ENCODE peak calls at places on chromosomes 16 and 17, in seven cellular contexts. One of them, this sample, is unnamed.

GRCh38 chr16:9126609-9127008 is 35.2 kb downstream of the HAPSTR1 start:
- DNase-seq in heart right ventricle: no peak
- DNase-seq in lower lobe of right lung: no peak
- DNase-seq in ovary: no peak
- DNase-seq in neural progenitor cell: no peak
- DNase-seq in tibial nerve: no peak
- DNase-seq in prostate gland: no peak
- DNase-seq in this sample: no peak

GRCh38 chr17:72407336-72408121 is 286.7 kb downstream of the SOX9 start:
- DNase-seq in heart right ventricle: peak; percentile 48
- DNase-seq in lower lobe of right lung: no peak
- DNase-seq in ovary: peak; percentile 57
- DNase-seq in neural progenitor cell: no peak
- DNase-seq in tibial nerve: no peak
- DNase-seq in prostate gland: peak; percentile 88
- DNase-seq in this sample: peak; percentile 86

GRCh38 chr17:13597723-13598347 is 3.9 kb downstream of the HS3ST3A1 start:
- DNase-seq in heart right ventricle: peak; percentile 18
- DNase-seq in lower lobe of right lung: no peak
- DNase-seq in ovary: no peak
- DNase-seq in neural progenitor cell: peak; percentile 65
- DNase-seq in tibial nerve: peak; percentile 18
- DNase-seq in prostate gland: peak; percentile 12
- DNase-seq in this sample: no peak

GRCh38 chr16:87461466-87461975 is 31.3 kb downstream of the ZCCHC14 start:
- DNase-seq in heart right ventricle: peak; percentile 68
- DNase-seq in lower lobe of right lung: peak; percentile 94
- DNase-seq in ovary: no peak
- DNase-seq in neural progenitor cell: peak; percentile 89
- DNase-seq in tibial nerve: peak; percentile 28
- DNase-seq in prostate gland: peak; percentile 89
- DNase-seq in this sample: peak; percentile 86

GRCh38 chr17:27259356-27259755 is 34.6 kb upstream of the WSB1 start:
- DNase-seq in heart right ventricle: no peak
- DNase-seq in lower lobe of right lung: no peak
- DNase-seq in ovary: no peak
- DNase-seq in neural progenitor cell: no peak
- DNase-seq in tibial nerve: no peak
- DNase-seq in prostate gland: no peak
- DNase-seq in this sample: no peak

GRCh38 chr16:78794581-78795300 is 695.3 kb downstream of the WWOX start:
- DNase-seq in heart right ventricle: no peak
- DNase-seq in lower lobe of right lung: no peak
- DNase-seq in ovary: no peak
- DNase-seq in neural progenitor cell: no peak
- DNase-seq in tibial nerve: no peak
- DNase-seq in prostate gland: no peak
- DNase-seq in this sample: no peak

GRCh38 chr17:77879226-77879895 is 79.1 kb upstream of the TNRC6C start:
- DNase-seq in heart right ventricle: no peak
- DNase-seq in lower lobe of right lung: peak; percentile 35
- DNase-seq in ovary: no peak
- DNase-seq in neural progenitor cell: no peak
- DNase-seq in tibial nerve: no peak
- DNase-seq in prostate gland: no peak
- DNase-seq in this sample: no peak

GRCh38 chr17:72706396-72706981 is 386.0 kb downstream of the SLC39A11 start:
- DNase-seq in heart right ventricle: no peak
- DNase-seq in lower lobe of right lung: no peak
- DNase-seq in ovary: no peak
- DNase-seq in neural progenitor cell: peak; percentile 24
- DNase-seq in tibial nerve: no peak
- DNase-seq in prostate gland: peak; percentile 43
- DNase-seq in this sample: no peak

GRCh38 chr17:52159159-52159809 is 770 bp upstream of the CA10 start:
- DNase-seq in heart right ventricle: no peak
- DNase-seq in lower lobe of right lung: no peak
- DNase-seq in ovary: no peak
- DNase-seq in neural progenitor cell: no peak
- DNase-seq in tibial nerve: no peak
- DNase-seq in prostate gland: no peak
- DNase-seq in this sample: no peak

GRCh38 chr16:70737377-70738082 is 51.7 kb upstream of the MTSS2 start:
- DNase-seq in heart right ventricle: peak; percentile 74
- DNase-seq in lower lobe of right lung: peak; percentile 73
- DNase-seq in ovary: peak; percentile 71
- DNase-seq in neural progenitor cell: no peak
- DNase-seq in tibial nerve: peak; percentile 64
- DNase-seq in prostate gland: peak; percentile 88
- DNase-seq in this sample: no peak

GRCh38 chr16:27123795-27124194 is 57.1 kb downstream of the C16orf82 start:
- DNase-seq in heart right ventricle: no peak
- DNase-seq in lower lobe of right lung: no peak
- DNase-seq in ovary: no peak
- DNase-seq in neural progenitor cell: no peak
- DNase-seq in tibial nerve: no peak
- DNase-seq in prostate gland: no peak
- DNase-seq in this sample: no peak

GRCh38 chr16:88365244-88365865 is 17.4 kb upstream of the ZNF469 start:
- DNase-seq in heart right ventricle: no peak
- DNase-seq in lower lobe of right lung: peak; percentile 14
- DNase-seq in ovary: no peak
- DNase-seq in neural progenitor cell: no peak
- DNase-seq in tibial nerve: no peak
- DNase-seq in prostate gland: no peak
- DNase-seq in this sample: peak; percentile 61

GRCh38 chr17:57368637-57369336 is 112.5 kb downstream of the MSI2 start:
- DNase-seq in heart right ventricle: no peak
- DNase-seq in lower lobe of right lung: no peak
- DNase-seq in ovary: no peak
- DNase-seq in neural progenitor cell: no peak
- DNase-seq in tibial nerve: no peak
- DNase-seq in prostate gland: no peak
- DNase-seq in this sample: no peak

GRCh38 chr17:58219007-58219788 is at the start of gene MKS1:
- DNase-seq in heart right ventricle: peak; percentile 94
- DNase-seq in lower lobe of right lung: peak; percentile 97
- DNase-seq in ovary: peak; percentile 94
- DNase-seq in neural progenitor cell: peak; percentile 98
- DNase-seq in tibial nerve: peak; percentile 84
- DNase-seq in prostate gland: peak; percentile 92
- DNase-seq in this sample: peak; percentile 97

GRCh38 chr17:1271020-1271423 is 778 bp downstream of the BHLHA9 start:
- DNase-seq in heart right ventricle: no peak
- DNase-seq in lower lobe of right lung: no peak
- DNase-seq in ovary: no peak
- DNase-seq in neural progenitor cell: no peak
- DNase-seq in tibial nerve: no peak
- DNase-seq in prostate gland: no peak
- DNase-seq in this sample: no peak

DNA sequence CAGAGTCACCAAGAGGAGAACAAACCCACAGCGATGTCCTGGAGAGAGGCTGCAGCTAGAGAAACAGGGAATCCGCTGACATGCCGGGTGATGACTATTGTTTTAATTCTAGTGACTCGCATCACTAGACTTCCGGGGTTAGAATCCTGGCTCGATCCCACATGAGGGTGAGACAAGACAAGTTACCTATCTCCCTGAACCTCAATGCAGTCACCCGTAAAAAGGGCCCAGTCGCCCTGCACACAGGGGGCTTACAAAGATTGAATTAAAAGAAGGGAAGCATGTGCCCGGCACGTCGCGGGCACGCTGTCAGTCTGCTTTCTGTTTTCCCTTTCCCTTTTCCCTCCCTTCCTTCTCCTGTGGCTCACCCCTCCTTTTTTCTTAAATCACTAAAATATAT is 212.9 kb upstream of the FOXF1 start:
- DNase-seq in heart right ventricle: no peak
- DNase-seq in lower lobe of right lung: no peak
- DNase-seq in ovary: no peak
- DNase-seq in neural progenitor cell: no peak
- DNase-seq in tibial nerve: no peak
- DNase-seq in prostate gland: no peak
- DNase-seq in this sample: no peak
- H3K27me3 ChIP-seq in heart right ventricle: peaks cover 99% of the 10 kb centered on the region
- H3K27me3 ChIP-seq in lower lobe of right lung: peaks cover 53% of the 10 kb centered on the region
- H3K27me3 ChIP-seq in ovary: no peaks in the 10 kb centered on the region
- H3K27me3 ChIP-seq in neural progenitor cell: peaks cover 71% of the 10 kb centered on the region
- H3K27me3 ChIP-seq in tibial nerve: no peaks in the 10 kb centered on the region
- H3K27me3 ChIP-seq in prostate gland: peaks cover 5% of the 10 kb centered on the region
- H3K27me3 ChIP-seq in this sample: no peaks in the 10 kb centered on the region

GRCh38 chr17:81510798-81511549 is 1.6 kb downstream of the ACTG1 start:
- DNase-seq in heart right ventricle: no peak
- DNase-seq in lower lobe of right lung: peak; percentile 59
- DNase-seq in ovary: no peak
- DNase-seq in neural progenitor cell: no peak
- DNase-seq in tibial nerve: no peak
- DNase-seq in prostate gland: no peak
- DNase-seq in this sample: no peak

GRCh38 chr17:81510524-81510797 is 2.1 kb downstream of the ACTG1 start:
- DNase-seq in heart right ventricle: no peak
- DNase-seq in lower lobe of right lung: no peak
- DNase-seq in ovary: no peak
- DNase-seq in neural progenitor cell: no peak
- DNase-seq in tibial nerve: no peak
- DNase-seq in prostate gland: no peak
- DNase-seq in this sample: peak; percentile 70

GRCh38 chr17:81508639-81509047 is 4.0 kb downstream of the ACTG1 start:
- DNase-seq in heart right ventricle: no peak
- DNase-seq in lower lobe of right lung: no peak
- DNase-seq in ovary: no peak
- DNase-seq in neural progenitor cell: no peak
- DNase-seq in tibial nerve: no peak
- DNase-seq in prostate gland: no peak
- DNase-seq in this sample: no peak

GRCh38 chr17:81509687-81510523 is 2.7 kb downstream of the ACTG1 start:
- DNase-seq in heart right ventricle: no peak
- DNase-seq in lower lobe of right lung: no peak
- DNase-seq in ovary: no peak
- DNase-seq in neural progenitor cell: no peak
- DNase-seq in tibial nerve: no peak
- DNase-seq in prostate gland: no peak
- DNase-seq in this sample: no peak

DNA sequence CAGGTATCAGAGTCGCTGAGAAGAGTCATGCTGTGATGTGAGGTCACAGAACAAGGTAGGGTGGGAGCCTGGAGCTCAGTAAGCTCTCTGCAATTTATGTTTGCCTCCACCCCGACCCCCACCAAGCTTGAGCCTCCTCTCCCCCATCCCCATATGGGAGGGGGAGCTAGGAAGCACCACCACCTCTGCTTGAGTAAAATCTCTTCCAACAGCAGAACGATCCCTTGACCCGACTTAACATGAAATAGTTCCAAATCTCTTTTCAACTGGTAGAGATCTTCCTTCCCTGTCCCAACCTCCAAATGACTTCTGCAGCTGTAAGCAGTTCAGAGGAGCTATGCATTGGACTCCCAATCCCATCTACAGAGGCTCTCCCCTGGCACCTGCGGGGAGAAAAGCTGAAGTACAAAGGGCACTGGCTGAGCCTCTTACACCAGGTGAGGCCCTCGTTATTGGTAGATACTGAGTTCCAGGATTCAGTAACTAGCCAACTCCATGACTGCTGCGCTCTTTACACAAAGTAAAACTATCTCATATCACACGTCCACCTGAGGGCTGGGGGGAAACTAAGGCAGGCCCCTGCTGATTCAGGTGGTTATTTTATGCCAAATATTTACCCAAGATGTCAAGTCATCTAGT is 3.4 kb downstream of the ACTG1 start:
- DNase-seq in heart right ventricle: no peak
- DNase-seq in lower lobe of right lung: no peak
- DNase-seq in ovary: no peak
- DNase-seq in neural progenitor cell: no peak
- DNase-seq in tibial nerve: no peak
- DNase-seq in prostate gland: no peak
- DNase-seq in this sample: no peak
- H3K27ac ChIP-seq in heart right ventricle: peak overlapping the region; percentile 100
- H3K27ac ChIP-seq in lower lobe of right lung: peak overlapping the region; percentile 100
- H3K27ac ChIP-seq in ovary: no peak overlapping the region
- H3K27ac ChIP-seq in neural progenitor cell: no peak overlapping the region
- H3K27ac ChIP-seq in tibial nerve: peak overlapping the region; percentile 19
- H3K27ac ChIP-seq in prostate gland: peak overlapping the region; percentile 100
- H3K27ac ChIP-seq in this sample: peak overlapping the region; percentile 0

DNA sequence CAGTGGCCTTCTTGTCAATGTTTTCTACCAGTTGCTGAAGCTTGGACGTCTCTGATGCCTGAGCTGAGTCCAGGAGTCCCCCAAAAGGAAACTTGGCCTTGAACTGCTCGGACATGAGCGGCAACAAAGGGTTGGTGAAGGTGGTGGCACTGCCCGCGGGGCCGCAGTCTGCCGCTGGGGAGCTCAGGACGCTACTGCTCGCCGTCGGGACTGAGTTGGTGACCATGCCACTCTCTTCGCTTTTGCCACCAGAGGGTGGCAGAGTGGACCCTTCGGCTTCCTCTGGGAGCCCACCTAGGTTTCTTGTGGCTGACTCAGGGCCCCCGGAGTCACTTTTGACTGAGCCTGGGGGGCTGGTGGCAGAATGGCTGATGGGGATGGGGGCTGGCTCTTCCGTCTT is 11.0 kb downstream of the SALL1 start:
- DNase-seq in heart right ventricle: no peak
- DNase-seq in lower lobe of right lung: no peak
- DNase-seq in ovary: no peak
- DNase-seq in neural progenitor cell: no peak
- DNase-seq in tibial nerve: no peak
- DNase-seq in prostate gland: no peak
- DNase-seq in this sample: no peak
- H3K27me3 ChIP-seq in heart right ventricle: peaks cover 56% of the 10 kb centered on the region
- H3K27me3 ChIP-seq in lower lobe of right lung: peaks cover 32% of the 10 kb centered on the region
- H3K27me3 ChIP-seq in ovary: no peaks in the 10 kb centered on the region
- H3K27me3 ChIP-seq in neural progenitor cell: no peaks in the 10 kb centered on the region
- H3K27me3 ChIP-seq in tibial nerve: no peaks in the 10 kb centered on the region
- H3K27me3 ChIP-seq in prostate gland: peaks cover 4% of the 10 kb centered on the region
- H3K27me3 ChIP-seq in this sample: peaks cover 3% of the 10 kb centered on the region

GRCh38 chr17:50194441-50195195 is 6.8 kb downstream of the COL1A1 start:
- DNase-seq in heart right ventricle: no peak
- DNase-seq in lower lobe of right lung: no peak
- DNase-seq in ovary: no peak
- DNase-seq in neural progenitor cell: no peak
- DNase-seq in tibial nerve: no peak
- DNase-seq in prostate gland: no peak
- DNase-seq in this sample: peak; percentile 73
- H3K27ac ChIP-seq in heart right ventricle: no peak overlapping the region
- H3K27ac ChIP-seq in lower lobe of right lung: peak overlapping the region; percentile 9
- H3K27ac ChIP-seq in ovary: peak overlapping the region; percentile 66
- H3K27ac ChIP-seq in neural progenitor cell: no peak overlapping the region
- H3K27ac ChIP-seq in tibial nerve: no peak overlapping the region
- H3K27ac ChIP-seq in prostate gland: no peak overlapping the region
- H3K27ac ChIP-seq in this sample: no peak overlapping the region

DNA sequence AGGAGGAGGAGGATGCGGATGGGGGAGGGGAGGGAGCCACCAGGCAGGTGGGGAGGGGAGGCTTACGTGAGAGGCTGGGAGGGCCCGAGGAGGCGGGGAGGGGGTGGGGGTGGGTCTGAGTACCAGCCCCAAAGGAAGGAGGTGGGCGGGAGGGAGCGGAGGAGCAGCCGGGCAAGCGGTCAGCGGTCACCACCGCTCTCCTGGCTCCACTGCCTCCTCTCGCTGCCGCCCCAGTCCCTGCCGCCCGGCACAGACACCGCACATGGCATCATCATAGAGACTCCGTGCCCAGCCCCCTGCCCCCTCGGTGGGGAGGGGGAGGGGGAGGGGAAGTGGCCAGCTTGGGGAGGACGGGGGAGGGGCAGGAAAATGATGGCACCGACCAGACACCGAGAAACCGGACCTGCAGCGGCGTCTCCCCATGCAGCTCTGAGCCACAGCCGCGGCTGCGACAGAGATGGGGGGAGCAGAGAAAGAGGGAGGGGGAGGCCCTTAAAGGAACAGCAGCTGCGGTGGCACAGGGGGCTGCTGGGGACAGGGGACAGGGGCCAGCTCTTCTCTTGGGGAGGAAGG is at the start of gene TLCD3B:
- DNase-seq in heart right ventricle: no peak
- DNase-seq in lower lobe of right lung: no peak
- DNase-seq in ovary: no peak
- DNase-seq in neural progenitor cell: peak; percentile 85
- DNase-seq in tibial nerve: no peak
- DNase-seq in prostate gland: no peak
- DNase-seq in this sample: no peak
- H3K27me3 ChIP-seq in heart right ventricle: peaks cover 85% of the 10 kb centered on the region
- H3K27me3 ChIP-seq in lower lobe of right lung: peaks cover 72% of the 10 kb centered on the region
- H3K27me3 ChIP-seq in ovary: peaks cover 3% of the 10 kb centered on the region
- H3K27me3 ChIP-seq in neural progenitor cell: peaks cover 36% of the 10 kb centered on the region
- H3K27me3 ChIP-seq in tibial nerve: no peaks in the 10 kb centered on the region
- H3K27me3 ChIP-seq in prostate gland: peaks cover 13% of the 10 kb centered on the region
- H3K27me3 ChIP-seq in this sample: no peaks in the 10 kb centered on the region

This sample was measured in aorta.